ENCODE peak calls at places on chromosome 20, in five cellular contexts. V is PC-9, Q is endothelial cell of umbilical vein, O is cardiac muscle cell, X is GM23338. N is an unnamed sample. For H3K27me3, the result is how much of the 10 kb centered on the place peaks cover.

GRCh38 chr20:60630609-60631008 is 621.5 kb upstream of the CDH4 start:
- DNase-seq in V (no peak), Q (no peak), O (no peak), X (no peak), N (no peak)

GRCh38 chr20:1005452-1006027 is 3.4 kb upstream of the RSPO4 start:
- DNase-seq in V (peak), Q (peak), O (peak), X (peak), N (peak)

GRCh38 chr20:23332467-23332866 is 18.1 kb upstream of the NXT1 start:
- DNase-seq in V (no peak), Q (no peak), O (no peak), X (no peak), N (no peak)

GRCh38 chr20:47969426-47969825 is 184.1 kb upstream of the SULF2 start:
- DNase-seq in V (no peak), Q (no peak), O (no peak), X (peak), N (no peak)

GRCh38 chr20:57662028-57662312 is 41.7 kb upstream of the ZBP1 start:
- DNase-seq in V (no peak), Q (no peak), O (no peak), X (no peak), N (no peak)

GRCh38 chr20:54148947-54149764 is 24.6 kb downstream of the CYP24A1 start:
- DNase-seq in V (peak), Q (no peak), O (peak), X (peak), N (no peak)

GRCh38 chr20:44153636-44154043 is 33.3 kb downstream of the JPH2 start:
- DNase-seq in V (peak), Q (no peak), O (peak), X (peak), N (no peak)

GRCh38 chr20:48360338-48360698 is 467.5 kb downstream of the PREX1 start:
- DNase-seq in V (no peak), Q (no peak), O (no peak), X (no peak), N (no peak)

GRCh38 chr20:53894707-53895384 is 175.5 kb downstream of the BCAS1 start:
- DNase-seq in V (no peak), Q (no peak), O (no peak), X (no peak), N (no peak)

GRCh38 chr20:57811373-57812020 is 101.7 kb upstream of the PMEPA1 start:
- DNase-seq in V (no peak), Q (no peak), O (no peak), X (peak), N (no peak)

GRCh38 chr20:44888226-44889103 is 3.0 kb downstream of the YWHAB start:
- DNase-seq in V (peak), Q (no peak), O (peak), X (no peak), N (peak)

GRCh38 chr20:52204136-52204535 is 12.6 kb upstream of the ZFP64 start:
- DNase-seq in V (no peak), Q (no peak), O (no peak), X (no peak), N (no peak)

GRCh38 chr20:54335299-54335698 is 127.4 kb downstream of the PFDN4 start:
- DNase-seq in V (no peak), Q (no peak), O (peak), X (no peak), N (no peak)

GRCh38 chr20:1255675-1256074 is 10.4 kb upstream of the SNPH start:
- DNase-seq in V (no peak), Q (peak), O (no peak), X (no peak), N (no peak)

GRCh38 chr20:23336476-23336875 is 14.1 kb upstream of the NXT1 start:
- DNase-seq in V (no peak), Q (no peak), O (no peak), X (no peak), N (no peak)

GRCh38 chr20:21099653-21100589 is 6.2 kb downstream of the LINC00237 start:
- DNase-seq in V (no peak), Q (no peak), O (peak), X (peak), N (peak)

GRCh38 chr20:14622796-14623195 is 285.4 kb upstream of the FLRT3 start:
- DNase-seq in V (peak), Q (no peak), O (peak), X (peak), N (peak)

GRCh38 chr20:46053416-46053815 is 24.4 kb downstream of the SLC12A5 start:
- DNase-seq in V (no peak), Q (no peak), O (no peak), X (no peak), N (no peak)

GRCh38 chr20:53444386-53444785 is 149.3 kb downstream of the ZNF217 start:
- DNase-seq in V (no peak), Q (no peak), O (peak), X (no peak), N (no peak)

DNA sequence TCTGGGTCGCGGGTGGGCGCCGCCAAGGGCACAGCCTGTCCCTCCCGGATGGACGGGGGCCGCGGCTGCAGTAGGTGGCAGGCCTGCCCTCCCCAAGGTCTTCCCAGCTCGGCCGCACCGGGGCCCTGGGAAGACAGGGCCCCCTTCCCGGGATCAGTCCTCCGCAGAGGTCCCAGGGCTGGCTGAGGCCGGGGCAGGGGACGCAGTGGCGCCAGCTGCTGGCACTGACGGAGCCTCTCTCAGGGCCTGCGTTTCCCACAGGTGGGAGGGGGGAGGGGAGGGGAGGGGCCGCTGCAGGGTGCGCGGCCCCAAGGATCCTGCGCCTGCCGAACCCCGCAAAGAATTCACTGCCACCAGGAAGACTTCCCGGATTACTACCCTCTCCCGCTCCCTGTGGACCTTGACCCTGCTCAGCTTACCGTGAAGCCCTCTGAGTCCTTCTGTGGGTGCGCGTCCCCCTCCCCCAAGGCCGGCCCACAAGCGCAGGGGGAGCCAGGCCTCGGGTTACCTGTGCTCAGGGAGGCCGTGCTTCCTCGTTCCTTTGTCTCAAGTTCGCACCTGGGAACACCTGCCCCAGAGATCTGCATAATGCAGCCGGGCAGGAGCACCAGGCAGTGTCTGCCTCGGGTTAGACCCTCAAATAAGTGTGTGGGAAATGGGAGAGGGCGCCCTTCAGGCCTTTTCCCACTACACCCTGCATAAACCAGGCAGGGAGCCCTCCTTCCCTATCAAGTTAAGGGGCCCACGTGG is 5.1 kb downstream of the LZTS3 start:
- DNase-seq in V (peak), Q (no peak), O (no peak), X (peak), N (no peak)
- TF ChIP-seq CTCF in V (no peak), Q (peak), O (no peak), X (no peak), N (no peak)

GRCh38 chr20:37669773-37670236 is 24.0 kb upstream of the CTNNBL1 start:
- DNase-seq in V (no peak), Q (no peak), O (no peak), X (no peak), N (no peak)

GRCh38 chr20:37672143-37672542 is 21.7 kb upstream of the CTNNBL1 start:
- DNase-seq in V (no peak), Q (no peak), O (no peak), X (no peak), N (no peak)

GRCh38 chr20:37676440-37676839 is 17.4 kb upstream of the CTNNBL1 start:
- DNase-seq in V (no peak), Q (no peak), O (no peak), X (no peak), N (no peak)

GRCh38 chr20:37670426-37670825 is 23.4 kb upstream of the CTNNBL1 start:
- DNase-seq in V (no peak), Q (no peak), O (no peak), X (no peak), N (no peak)

GRCh38 chr20:37673429-37673828 is 20.4 kb upstream of the CTNNBL1 start:
- DNase-seq in V (no peak), Q (no peak), O (no peak), X (no peak), N (peak)
- H3K27me3 ChIP-seq in V (under half), Q (under half), O (under half), X (under half), N (under half)

DNA sequence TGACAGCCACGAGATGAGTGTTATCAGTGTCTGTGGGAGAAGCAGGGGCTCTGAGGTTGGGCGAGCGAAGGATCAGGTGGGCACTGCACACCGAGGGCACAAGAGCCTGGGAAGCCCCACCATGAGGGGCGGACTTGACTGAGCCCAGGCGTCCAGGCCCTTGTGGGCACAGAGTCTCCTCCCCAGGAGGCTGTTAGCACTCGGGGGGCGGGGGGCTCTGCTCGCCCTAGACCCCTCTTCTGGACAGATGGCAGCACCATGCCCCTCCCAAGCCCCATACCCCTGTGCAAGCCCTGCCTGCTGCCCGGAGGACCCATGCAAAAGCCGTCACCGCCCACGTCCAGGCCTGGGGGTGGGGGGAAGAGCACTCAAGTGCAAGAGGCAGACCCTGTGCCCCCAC is 21.7 kb upstream of the SLCO4A1 start:
- DNase-seq in V (no peak), Q (no peak), O (no peak), X (no peak), N (no peak)
- TF ChIP-seq CTCF in V (no peak), Q (no peak), O (no peak), X (no peak), N (no peak)

GRCh38 chr20:63172726-63173125 is 43.2 kb downstream of the YTHDF1 start:
- DNase-seq in V (peak), Q (no peak), O (no peak), X (peak), N (no peak)
- H3K27me3 ChIP-seq in V (half or more), Q (under half), O (half or more), X (under half), N (under half)

DNA sequence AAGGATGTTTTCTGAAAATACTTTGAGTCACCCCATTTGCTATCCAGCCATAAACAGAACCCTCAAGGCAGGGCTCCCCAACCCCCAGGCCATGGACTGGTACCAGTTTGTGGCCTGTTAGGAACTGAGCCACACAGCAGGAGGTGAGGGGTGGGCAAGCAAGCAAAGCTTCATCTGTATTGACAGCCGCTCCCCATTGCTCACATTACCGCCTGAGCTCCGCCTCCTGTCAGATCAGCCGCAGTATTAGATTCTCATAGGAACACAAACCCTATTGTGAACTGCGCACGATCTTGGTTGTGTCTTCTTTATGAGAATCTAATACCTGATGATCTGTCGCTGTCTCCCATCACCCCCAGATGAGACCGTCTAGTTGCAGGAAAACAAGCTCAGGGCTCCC is 543.8 kb downstream of the CBLN4 start:
- DNase-seq in V (no peak), Q (no peak), O (no peak), X (no peak), N (no peak)
- TF ChIP-seq CTCF in V (no peak), Q (no peak), O (no peak), X (no peak), N (no peak)

GRCh38 chr20:38731738-38732113 is 7.4 kb downstream of the SLC32A1 start:
- DNase-seq in V (no peak), Q (no peak), O (no peak), X (no peak), N (no peak)
- H3K27me3 ChIP-seq in V (half or more), Q (half or more), O (half or more), X (half or more), N (under half)